ENCODE peak calls at places on chromosome 5, in five cellular contexts. X is H9, R is trophoblast cell, H is H1, V is IMR-90. Y is an unnamed sample.

GRCh38 chr5:25544652-25545249 is 900.0 kb upstream of the CDH10 start:
- DNase-seq in X (peak), R (peak), H (peak), V (no peak), Y (peak)

GRCh38 chr5:51902512-51902911 is 519.3 kb downstream of the ISL1 start:
- DNase-seq in X (no peak), R (no peak), H (no peak), V (no peak), Y (no peak)

GRCh38 chr5:37054391-37054790 is 177.8 kb downstream of the NIPBL start:
- DNase-seq in X (no peak), R (no peak), H (no peak), V (no peak), Y (no peak)

GRCh38 chr5:36662291-36662851 is 56.0 kb downstream of the SLC1A3 start:
- DNase-seq in X (peak), R (no peak), H (no peak), V (no peak), Y (no peak)

GRCh38 chr5:91151947-91152346 is 231.2 kb downstream of the ARRDC3 start:
- DNase-seq in X (no peak), R (peak), H (no peak), V (peak), Y (no peak)

GRCh38 chr5:99034336-99034735 is 105.5 kb upstream of the CHD1 start:
- DNase-seq in X (no peak), R (no peak), H (no peak), V (peak), Y (no peak)

GRCh38 chr5:12691330-12691729 is 787.1 kb upstream of the CTNND2 start:
- DNase-seq in X (no peak), R (peak), H (no peak), V (no peak), Y (no peak)

GRCh38 chr5:14190194-14191164 is 47.3 kb downstream of the TRIO start:
- DNase-seq in X (no peak), R (peak), H (no peak), V (peak), Y (no peak)

GRCh38 chr5:88190106-88190834 is 78.4 kb downstream of the TMEM161B start:
- DNase-seq in X (peak), R (peak), H (no peak), V (no peak), Y (no peak)

GRCh38 chr5:96870094-96871021 is 5.9 kb upstream of the ERAP2 start:
- DNase-seq in X (no peak), R (no peak), H (no peak), V (no peak), Y (no peak)

GRCh38 chr5:352639-353598 is 31.4 kb downstream of the AHRR start:
- DNase-seq in X (peak), R (no peak), H (peak), V (no peak), Y (no peak)

GRCh38 chr5:154753792-154754191 is 1.4 kb upstream of the LARP1 start:
- DNase-seq in X (no peak), R (no peak), H (no peak), V (peak), Y (no peak)

GRCh38 chr5:107698286-107698685 is 27.5 kb upstream of the EFNA5 start:
- DNase-seq in X (no peak), R (no peak), H (no peak), V (peak), Y (no peak)

GRCh38 chr5:102130386-102130785 is 165.7 kb downstream of the SLCO4C1 start:
- DNase-seq in X (no peak), R (no peak), H (no peak), V (no peak), Y (no peak)

GRCh38 chr5:166581827-166582226 is 1709.6 kb upstream of the WWC1 start:
- DNase-seq in X (no peak), R (no peak), H (no peak), V (no peak), Y (no peak)

GRCh38 chr5:115325291-115326019 is 29.0 kb upstream of the CCDC112 start:
- DNase-seq in X (no peak), R (no peak), H (no peak), V (no peak), Y (no peak)

GRCh38 chr5:178429541-178430186 is 160.5 kb downstream of the COL23A1 start:
- DNase-seq in X (no peak), R (no peak), H (peak), V (no peak), Y (no peak)
- H2AK5ac ChIP-seq in X (no peak), R (no peak), H (peak), V (no peak), Y (peak)

GRCh38 chr5:82419559-82420332 is 141.6 kb upstream of the RPS23 start:
- DNase-seq in X (no peak), R (no peak), H (no peak), V (no peak), Y (no peak)
- H2AK5ac ChIP-seq in X (no peak), R (no peak), H (no peak), V (no peak), Y (no peak)

GRCh38 chr5:171272996-171273970 is 35.8 kb upstream of the TLX3 start:
- DNase-seq in X (peak), R (peak), H (no peak), V (peak), Y (peak)
- H2AK5ac ChIP-seq in X (no peak), R (no peak), H (no peak), V (no peak), Y (no peak)

GRCh38 chr5:149912226-149912864 is 32.2 kb downstream of the PDE6A start:
- DNase-seq in X (no peak), R (no peak), H (no peak), V (no peak), Y (no peak)

GRCh38 chr5:149916317-149917072 is 28.1 kb downstream of the PDE6A start:
- DNase-seq in X (no peak), R (peak), H (no peak), V (no peak), Y (no peak)

GRCh38 chr5:149917073-149917676 is 27.4 kb downstream of the PDE6A start:
- DNase-seq in X (no peak), R (no peak), H (no peak), V (peak), Y (no peak)

GRCh38 chr5:149913449-149914419 is 30.9 kb downstream of the PDE6A start:
- DNase-seq in X (no peak), R (no peak), H (no peak), V (no peak), Y (no peak)

DNA sequence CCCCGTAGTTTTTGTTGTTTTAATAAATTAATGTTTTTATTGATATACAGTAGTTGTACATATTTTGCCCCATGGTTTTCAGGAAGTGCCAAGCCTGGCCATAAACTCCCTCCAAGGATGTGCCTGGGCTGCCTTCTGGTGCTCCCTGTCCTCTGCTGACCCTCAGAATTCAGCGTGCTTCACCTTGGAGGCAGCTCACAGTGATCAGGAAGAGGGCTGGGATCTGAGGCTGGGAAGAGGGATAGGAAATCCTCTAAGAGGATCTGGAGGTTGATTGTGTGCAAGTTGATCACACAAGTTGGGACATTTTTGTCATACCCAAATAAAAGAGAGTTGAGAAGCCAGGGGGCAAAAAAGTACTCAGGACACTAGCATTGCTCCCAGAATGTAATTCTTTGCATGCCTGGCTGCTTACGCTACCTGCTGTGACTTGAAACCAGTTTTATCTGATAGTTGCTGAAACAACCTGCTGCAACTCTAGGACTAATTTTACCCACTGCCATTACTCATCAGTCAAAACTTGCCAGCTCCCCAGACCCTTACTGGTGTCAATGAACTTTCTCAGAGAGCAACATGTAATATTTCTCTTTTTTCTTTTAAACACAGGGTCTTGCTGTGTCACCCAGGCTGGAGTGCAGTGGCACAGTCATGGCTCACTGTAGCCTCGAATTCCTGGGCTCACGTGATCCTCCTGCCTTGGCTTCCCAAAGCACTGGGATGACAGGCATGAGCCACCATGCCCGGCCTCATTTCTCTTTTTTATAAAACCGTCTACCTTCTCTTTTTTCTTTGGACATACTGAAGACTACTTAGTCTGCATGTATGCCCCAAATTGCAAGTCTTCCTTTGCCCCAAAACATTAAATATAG is 29.0 kb downstream of the PDE6A start:
- DNase-seq in X (no peak), R (peak), H (no peak), V (no peak), Y (no peak)
- H2AK5ac ChIP-seq in X (no peak), R (no peak), H (no peak), V (no peak), Y (no peak)

DNA sequence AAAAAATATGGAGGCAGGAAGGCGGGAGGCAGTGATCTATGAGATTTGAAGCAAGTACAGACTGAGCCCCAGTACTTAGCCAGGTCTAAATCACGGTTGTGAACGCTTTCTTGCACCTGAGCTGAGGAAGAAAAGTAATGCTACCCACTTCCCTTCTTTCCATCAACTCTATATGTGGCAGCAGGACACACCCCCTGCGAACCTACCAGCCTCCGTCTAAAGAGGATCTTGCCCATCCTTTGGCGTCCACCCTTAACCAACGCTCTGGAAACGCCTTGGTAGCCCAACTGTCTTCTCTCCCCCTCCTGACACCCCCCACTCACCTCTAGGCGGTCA is 545 bp downstream of the HMGCS1 start:
- DNase-seq in X (no peak), R (no peak), H (no peak), V (no peak), Y (no peak)
- H2AK5ac ChIP-seq in X (no peak), R (no peak), H (no peak), V (peak), Y (peak)

DNA sequence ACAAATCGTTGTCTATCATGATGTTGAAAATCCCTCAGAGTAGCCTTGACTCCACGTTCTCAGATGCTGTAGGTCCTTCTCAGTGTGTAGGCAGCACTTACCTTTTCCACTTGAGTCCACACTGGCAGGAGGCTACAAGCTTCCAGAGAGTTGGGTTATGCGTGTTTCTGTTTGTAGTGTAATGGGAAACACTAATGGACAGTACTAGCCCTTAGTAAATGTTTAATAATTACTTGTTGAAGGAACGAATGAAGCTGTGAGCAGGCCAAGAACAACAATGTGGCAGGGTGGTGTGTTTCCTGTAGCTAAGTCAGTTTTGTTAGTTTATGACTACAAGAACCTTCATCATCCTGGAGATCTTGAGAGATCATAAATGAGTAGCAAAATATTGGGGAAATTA is 83.5 kb downstream of the ARHGAP26 start:
- DNase-seq in X (no peak), R (no peak), H (no peak), V (no peak), Y (no peak)
- H2AK5ac ChIP-seq in X (no peak), R (no peak), H (no peak), V (no peak), Y (no peak)

GRCh38 chr5:80246995-80247729 is 8.7 kb downstream of the SERINC5 start:
- DNase-seq in X (peak), R (peak), H (no peak), V (peak), Y (peak)
- H2AK5ac ChIP-seq in X (no peak), R (no peak), H (peak), V (peak), Y (no peak)

GRCh38 chr5:16549491-16550233 is 67.1 kb downstream of the RETREG1 start:
- DNase-seq in X (no peak), R (no peak), H (no peak), V (no peak), Y (no peak)

GRCh38 chr5:16548812-16549211 is 68.0 kb downstream of the RETREG1 start:
- DNase-seq in X (no peak), R (no peak), H (no peak), V (no peak), Y (no peak)

GRCh38 chr5:16546712-16547111 is 70.1 kb downstream of the RETREG1 start:
- DNase-seq in X (no peak), R (no peak), H (no peak), V (no peak), Y (no peak)

GRCh38 chr5:16547200-16547842 is 69.5 kb downstream of the RETREG1 start:
- DNase-seq in X (no peak), R (no peak), H (no peak), V (no peak), Y (no peak)

GRCh38 chr5:16548115-16548514 is 68.7 kb downstream of the RETREG1 start:
- DNase-seq in X (no peak), R (no peak), H (no peak), V (no peak), Y (no peak)
- H2AK5ac ChIP-seq in X (no peak), R (no peak), H (no peak), V (no peak), Y (no peak)

DNA sequence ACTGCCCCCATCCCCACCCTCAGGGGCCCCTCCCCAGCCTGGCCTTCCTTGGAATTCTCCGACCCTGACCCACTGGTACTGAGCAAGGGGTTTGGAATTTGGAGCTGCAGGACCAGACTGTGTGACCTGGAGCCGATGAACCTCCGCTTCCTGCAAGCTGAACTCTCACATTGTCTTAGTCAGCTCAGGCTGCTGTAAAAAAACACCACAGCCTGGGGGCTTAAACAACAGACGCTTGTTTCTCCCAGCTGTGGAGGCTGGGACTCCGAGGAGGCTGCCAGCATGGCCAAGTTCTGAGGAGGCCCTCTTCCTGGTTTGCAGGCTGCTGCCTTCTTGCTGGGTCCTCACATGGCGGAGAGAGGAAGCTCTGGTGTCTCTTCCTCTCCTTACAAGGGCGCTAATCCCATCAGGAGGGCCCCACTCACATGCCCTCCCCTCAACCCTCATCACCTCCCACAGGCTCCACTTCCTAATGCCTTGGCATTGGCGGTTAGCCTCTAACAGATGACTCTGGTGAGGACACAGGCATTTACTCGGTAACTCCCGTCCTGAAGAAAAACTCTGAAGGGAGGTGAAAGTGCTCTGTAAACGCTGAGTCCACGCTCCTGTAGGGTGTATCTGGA is 42.4 kb downstream of the C5orf15 start:
- DNase-seq in X (no peak), R (peak), H (no peak), V (peak), Y (no peak)
- H2AK5ac ChIP-seq in X (no peak), R (peak), H (no peak), V (no peak), Y (no peak)